ENCODE peak calls at places on chromosome 2, in eight cellular contexts. One of them, this sample, is unnamed.

GRCh38 chr2:222582931-222583330 is 73.0 kb downstream of the FARSB start:
- DNase-seq in A549: peak
- DNase-seq in activated T-cell treated with anti-CD3 and anti-CD28 coated beads for 1 hour: no peak
- DNase-seq in LoVo: no peak
- DNase-seq in NCI-H524: peak
- DNase-seq in fibroblast of the conjunctiva: no peak
- DNase-seq in amniotic stem cell: no peak
- DNase-seq in NCI-H774: no peak
- DNase-seq in this sample: no peak

GRCh38 chr2:191255756-191256312 is 10.6 kb downstream of the MYO1B start:
- DNase-seq in activated T-cell treated with anti-CD3 and anti-CD28 coated beads for 1 hour: no peak
- DNase-seq in LoVo: no peak
- DNase-seq in fibroblast of the conjunctiva: no peak
- DNase-seq in amniotic stem cell: no peak
- DNase-seq in NCI-H774: no peak
- DNase-seq in NCI-H524: no peak
- DNase-seq in A549: no peak
- DNase-seq in this sample: peak

GRCh38 chr2:120443946-120444345 is 98.0 kb downstream of the INHBB start:
- DNase-seq in NCI-H524: no peak
- DNase-seq in fibroblast of the conjunctiva: no peak
- DNase-seq in activated T-cell treated with anti-CD3 and anti-CD28 coated beads for 1 hour: no peak
- DNase-seq in NCI-H774: no peak
- DNase-seq in amniotic stem cell: no peak
- DNase-seq in A549: no peak
- DNase-seq in LoVo: no peak
- DNase-seq in this sample: no peak

GRCh38 chr2:23561088-23561487 is 176.1 kb downstream of the KLHL29 start:
- DNase-seq in NCI-H774: no peak
- DNase-seq in LoVo: no peak
- DNase-seq in amniotic stem cell: no peak
- DNase-seq in activated T-cell treated with anti-CD3 and anti-CD28 coated beads for 1 hour: no peak
- DNase-seq in fibroblast of the conjunctiva: no peak
- DNase-seq in NCI-H524: no peak
- DNase-seq in A549: no peak
- DNase-seq in this sample: no peak

GRCh38 chr2:201116959-201117734 is 1.2 kb downstream of the CFLAR start:
- DNase-seq in NCI-H774: no peak
- DNase-seq in fibroblast of the conjunctiva: peak
- DNase-seq in activated T-cell treated with anti-CD3 and anti-CD28 coated beads for 1 hour: no peak
- DNase-seq in NCI-H524: no peak
- DNase-seq in LoVo: peak
- DNase-seq in amniotic stem cell: peak
- DNase-seq in A549: peak
- DNase-seq in this sample: peak

GRCh38 chr2:184760931-184761330 is 162.6 kb downstream of the ZNF804A start:
- DNase-seq in fibroblast of the conjunctiva: no peak
- DNase-seq in A549: no peak
- DNase-seq in activated T-cell treated with anti-CD3 and anti-CD28 coated beads for 1 hour: no peak
- DNase-seq in LoVo: no peak
- DNase-seq in NCI-H524: no peak
- DNase-seq in NCI-H774: no peak
- DNase-seq in amniotic stem cell: no peak
- DNase-seq in this sample: no peak

GRCh38 chr2:150522269-150522668 is 34.8 kb upstream of the RND3 start:
- DNase-seq in amniotic stem cell: no peak
- DNase-seq in fibroblast of the conjunctiva: no peak
- DNase-seq in LoVo: no peak
- DNase-seq in NCI-H524: peak
- DNase-seq in activated T-cell treated with anti-CD3 and anti-CD28 coated beads for 1 hour: no peak
- DNase-seq in A549: no peak
- DNase-seq in NCI-H774: no peak
- DNase-seq in this sample: peak

GRCh38 chr2:239288951-239289481 is 111.8 kb downstream of the HDAC4 start:
- DNase-seq in NCI-H524: no peak
- DNase-seq in fibroblast of the conjunctiva: no peak
- DNase-seq in activated T-cell treated with anti-CD3 and anti-CD28 coated beads for 1 hour: no peak
- DNase-seq in LoVo: no peak
- DNase-seq in A549: no peak
- DNase-seq in NCI-H774: no peak
- DNase-seq in amniotic stem cell: no peak
- DNase-seq in this sample: no peak

GRCh38 chr2:123953848-123954247 is 71.2 kb upstream of the CNTNAP5 start:
- DNase-seq in fibroblast of the conjunctiva: peak
- DNase-seq in amniotic stem cell: no peak
- DNase-seq in A549: no peak
- DNase-seq in NCI-H774: no peak
- DNase-seq in activated T-cell treated with anti-CD3 and anti-CD28 coated beads for 1 hour: no peak
- DNase-seq in LoVo: peak
- DNase-seq in NCI-H524: peak
- DNase-seq in this sample: peak

GRCh38 chr2:226440119-226440917 is 359.3 kb downstream of the IRS1 start:
- DNase-seq in NCI-H774: no peak
- DNase-seq in LoVo: no peak
- DNase-seq in amniotic stem cell: no peak
- DNase-seq in A549: no peak
- DNase-seq in activated T-cell treated with anti-CD3 and anti-CD28 coated beads for 1 hour: no peak
- DNase-seq in fibroblast of the conjunctiva: peak
- DNase-seq in NCI-H524: no peak
- DNase-seq in this sample: no peak

GRCh38 chr2:134360750-134361487 is 107.0 kb downstream of the MGAT5 start:
- DNase-seq in A549: no peak
- DNase-seq in amniotic stem cell: no peak
- DNase-seq in NCI-H774: no peak
- DNase-seq in LoVo: no peak
- DNase-seq in fibroblast of the conjunctiva: no peak
- DNase-seq in activated T-cell treated with anti-CD3 and anti-CD28 coated beads for 1 hour: no peak
- DNase-seq in NCI-H524: peak
- DNase-seq in this sample: no peak

GRCh38 chr2:109020217-109020637 is 31.2 kb upstream of the EDAR start:
- DNase-seq in activated T-cell treated with anti-CD3 and anti-CD28 coated beads for 1 hour: no peak
- DNase-seq in fibroblast of the conjunctiva: peak
- DNase-seq in LoVo: no peak
- DNase-seq in NCI-H524: peak
- DNase-seq in A549: no peak
- DNase-seq in amniotic stem cell: no peak
- DNase-seq in NCI-H774: no peak
- DNase-seq in this sample: no peak

This sample was measured in renal cortical epithelial cell.